ENCODE peak calls at places on chromosome X, in nine cellular contexts. U is ascending aorta; Q is lung; J is MM.1S; L is CD4-positive, alpha-beta memory T cell; P is PC-3; V is A549; X is GM23248; Z is neural progenitor cell. T is an unnamed sample.

GRCh38 chrX:100216083-100216482 is 194.0 kb downstream of the PCDH19 start:
- DNase-seq in J (no peak), Z (no peak), Q (no peak), X (no peak), V (no peak), L (no peak), P (no peak), U (no peak), T (no peak)

GRCh38 chrX:48957477-48957826 is at the start of gene OTUD5:
- DNase-seq in X (no peak), J (no peak), Q (peak; percentile 65), Z (no peak), L (no peak), U (no peak), P (no peak), V (peak; percentile 64), T (no peak)

GRCh38 chrX:129984196-129984962 is 1.9 kb downstream of the BCORL1 start:
- DNase-seq in U (peak; percentile 68), X (peak; percentile 43), J (no peak), P (no peak), Q (no peak), L (peak; percentile 33), Z (peak; percentile 43), V (peak; percentile 71), T (peak; percentile 68)

GRCh38 chrX:135707880-135708279 is 5.6 kb upstream of the CT45A1 start:
- DNase-seq in L (no peak), Z (peak; percentile 20), V (peak; percentile 8), P (peak; percentile 32), X (peak; percentile 23), Q (no peak), U (no peak), J (peak; percentile 42), T (peak; percentile 82)

GRCh38 chrX:50456712-50457484 is 13.7 kb downstream of the DGKK start:
- DNase-seq in X (no peak), P (no peak), V (no peak), Q (no peak), Z (no peak), U (no peak), L (no peak), J (no peak), T (no peak)

GRCh38 chrX:10245219-10245618 is 88.4 kb downstream of the CLCN4 start:
- DNase-seq in P (no peak), Z (no peak), Q (no peak), X (no peak), L (no peak), U (no peak), V (no peak), J (no peak), T (no peak)

GRCh38 chrX:118807151-118808017 is 16.2 kb upstream of the ZCCHC12 start:
- DNase-seq in X (peak; percentile 65), U (no peak), L (peak; percentile 14), Q (no peak), P (peak; percentile 68), V (peak; percentile 26), J (peak; percentile 51), Z (peak; percentile 56), T (peak; percentile 76)

GRCh38 chrX:49934729-49935128 is 12.3 kb downstream of the CLCN5 start:
- DNase-seq in L (no peak), V (no peak), U (no peak), X (no peak), P (peak; percentile 49), J (no peak), Q (no peak), Z (no peak), T (no peak)

GRCh38 chrX:121389976-121390709 is 342.7 kb downstream of the GLUD2 start:
- DNase-seq in X (peak; percentile 13), Q (no peak), L (no peak), J (no peak), V (no peak), P (peak; percentile 67), Z (no peak), U (no peak), T (no peak)

GRCh38 chrX:13008851-13009250 is 33.9 kb downstream of the TMSB4X start:
- DNase-seq in P (no peak), V (no peak), Z (no peak), X (no peak), L (no peak), Q (no peak), J (no peak), U (no peak), T (no peak)

GRCh38 chrX:13008189-13008533 is 33.3 kb downstream of the TMSB4X start:
- DNase-seq in J (no peak), Q (no peak), L (no peak), X (no peak), U (no peak), Z (no peak), V (no peak), P (no peak), T (no peak)

GRCh38 chrX:13009256-13009655 is 34.3 kb downstream of the TMSB4X start:
- DNase-seq in Q (peak; percentile 54), J (no peak), V (no peak), U (no peak), Z (no peak), L (no peak), X (peak; percentile 20), P (peak; percentile 30), T (no peak)

GRCh38 chrX:13009844-13010243 is 34.6 kb downstream of the FAM9C start:
- DNase-seq in V (no peak), X (peak; percentile 20), Z (no peak), L (no peak), U (no peak), Q (no peak), J (no peak), P (peak; percentile 42), T (no peak)

DNA sequence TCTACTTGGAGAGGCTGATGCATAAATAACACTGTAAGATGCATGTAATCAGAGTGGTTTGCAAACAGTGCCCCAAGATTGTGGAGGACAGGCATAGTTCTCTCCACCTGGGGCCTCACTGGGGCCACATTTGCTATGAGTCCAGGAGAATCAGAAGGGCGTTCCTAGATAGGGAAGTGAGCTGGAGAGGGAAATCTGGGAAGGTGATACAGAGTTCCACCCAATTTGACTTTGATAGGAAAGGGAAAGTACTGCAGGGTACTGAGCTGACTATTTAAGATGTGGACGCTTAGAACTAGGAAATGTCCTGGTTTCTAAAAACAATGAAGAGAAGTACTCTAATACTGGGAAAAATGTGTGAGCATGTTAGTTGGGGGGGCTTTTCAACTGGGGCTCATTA is 33.9 kb downstream of the FAM9C start:
- DNase-seq in Q (no peak), U (no peak), L (no peak), X (no peak), Z (no peak), P (no peak), J (no peak), V (no peak), T (no peak)
- H3K4me1 ChIP-seq in Q (peaks cover 2% of the 10 kb centered on the region), U (no peaks in the 10 kb centered on the region), L (peaks cover 73% of the 10 kb centered on the region), X (peaks cover 26% of the 10 kb centered on the region), Z (peaks cover 5% of the 10 kb centered on the region), P (peaks cover 67% of the 10 kb centered on the region), J (peaks cover 30% of the 10 kb centered on the region), V (peaks cover 75% of the 10 kb centered on the region), T (no peaks in the 10 kb centered on the region)

GRCh38 chrX:40098264-40099045 is 697 bp upstream of the BCOR start:
- DNase-seq in J (peak; percentile 71), P (peak; percentile 51), Q (no peak), L (peak; percentile 64), X (peak; percentile 71), U (no peak), V (peak; percentile 52), Z (peak; percentile 85), T (peak; percentile 89)
- H3K4me1 ChIP-seq in J (peaks cover 22% of the 10 kb centered on the region), P (peaks cover 27% of the 10 kb centered on the region), Q (peaks cover 6% of the 10 kb centered on the region), L (peaks cover 14% of the 10 kb centered on the region), X (peaks cover 4% of the 10 kb centered on the region), U (no peaks in the 10 kb centered on the region), V (peaks cover 25% of the 10 kb centered on the region), Z (peaks cover 38% of the 10 kb centered on the region), T (no peaks in the 10 kb centered on the region)

GRCh38 chrX:96982159-96982558 is 98.5 kb downstream of the RPA4 start:
- DNase-seq in X (no peak), Q (no peak), J (no peak), L (no peak), U (no peak), Z (no peak), P (no peak), V (no peak), T (no peak)
- H3K4me1 ChIP-seq in X (peaks cover 3% of the 10 kb centered on the region), Q (no peaks in the 10 kb centered on the region), J (no peaks in the 10 kb centered on the region), L (no peaks in the 10 kb centered on the region), U (no peaks in the 10 kb centered on the region), Z (peaks cover 15% of the 10 kb centered on the region), P (no peaks in the 10 kb centered on the region), V (no peaks in the 10 kb centered on the region), T (no peaks in the 10 kb centered on the region)

GRCh38 chrX:154368630-154369452 is 5.6 kb downstream of the FLNA start:
- DNase-seq in P (peak; percentile 95), L (peak; percentile 92), Q (peak; percentile 86), V (peak; percentile 68), Z (peak; percentile 27), X (peak; percentile 97), J (peak; percentile 18), U (peak; percentile 92), T (peak; percentile 78)
- H3K4me1 ChIP-seq in P (peaks cover 28% of the 10 kb centered on the region), L (peaks cover 65% of the 10 kb centered on the region), Q (peaks cover 2% of the 10 kb centered on the region), V (peaks cover 63% of the 10 kb centered on the region), Z (no peaks in the 10 kb centered on the region), X (peaks cover 9% of the 10 kb centered on the region), J (peaks cover 8% of the 10 kb centered on the region), U (peaks cover 7% of the 10 kb centered on the region), T (no peaks in the 10 kb centered on the region)

GRCh38 chrX:149848855-149849254 is 32.1 kb upstream of the MAGEA8 start:
- DNase-seq in V (no peak), X (no peak), P (no peak), L (no peak), Q (no peak), U (no peak), J (no peak), Z (no peak), T (no peak)

GRCh38 chrX:149849787-149850186 is 31.2 kb upstream of the MAGEA8 start:
- DNase-seq in V (no peak), U (no peak), L (no peak), P (no peak), Q (no peak), Z (no peak), X (no peak), J (no peak), T (no peak)

GRCh38 chrX:149841929-149842328 is 39.1 kb upstream of the MAGEA8 start:
- DNase-seq in X (no peak), L (no peak), J (no peak), Q (no peak), P (no peak), Z (no peak), V (no peak), U (no peak), T (no peak)

GRCh38 chrX:149845385-149845784 is 35.6 kb upstream of the MAGEA8 start:
- DNase-seq in V (no peak), Z (no peak), Q (no peak), X (no peak), J (no peak), L (no peak), U (no peak), P (no peak), T (no peak)

GRCh38 chrX:149846789-149847188 is 34.2 kb upstream of the MAGEA8 start:
- DNase-seq in Q (no peak), L (no peak), P (no peak), U (no peak), V (no peak), J (no peak), Z (no peak), X (no peak), T (no peak)
- H3K4me1 ChIP-seq in Q (no peaks in the 10 kb centered on the region), L (no peaks in the 10 kb centered on the region), P (no peaks in the 10 kb centered on the region), U (no peaks in the 10 kb centered on the region), V (no peaks in the 10 kb centered on the region), J (no peaks in the 10 kb centered on the region), Z (no peaks in the 10 kb centered on the region), X (no peaks in the 10 kb centered on the region), T (no peaks in the 10 kb centered on the region)

T was measured in endodermal cell.